ENCODE peak calls at places on chromosomes 11 and 22, in ten cellular contexts. Q, Z, C, J, Y, V, H, O, N and M are unnamed samples.

GRCh38 chr11:60768202-60768601 is 11.5 kb downstream of the MS4A15 start:
- DNase-seq in Y (no peak), N (no peak), J (no peak), O (no peak), Q (no peak), C (no peak), H (no peak), V (no peak), Z (no peak), M (no peak)

GRCh38 chr22:29690481-29690880 is 29.3 kb upstream of the CABP7 start:
- DNase-seq in Z (no peak), N (no peak), O (no peak), C (no peak), Y (no peak), Q (no peak), J (no peak), V (no peak), H (no peak), M (no peak)

GRCh38 chr22:37560682-37561208 is 465 bp downstream of the CDC42EP1 start:
- DNase-seq in Y (peak; percentile 64), N (peak; percentile 84), Z (no peak), J (no peak), C (peak; percentile 61), Q (peak; percentile 34), O (no peak), H (no peak), V (no peak), M (peak; percentile 46)

GRCh38 chr22:19480173-19480568 is 451 bp downstream of the CDC45 start:
- DNase-seq in H (no peak), J (no peak), Y (no peak), Z (no peak), Q (no peak), O (no peak), V (no peak), N (no peak), C (no peak), M (no peak)

GRCh38 chr22:30863161-30863833 is 105.3 kb downstream of the MORC2 start:
- DNase-seq in Y (no peak), Z (no peak), V (no peak), O (no peak), C (no peak), Q (peak; percentile 52), H (no peak), N (peak; percentile 30), J (no peak), M (no peak)

GRCh38 chr11:2944953-2945756 is 15.9 kb upstream of the PHLDA2 start:
- DNase-seq in O (no peak), Q (peak; percentile 88), Z (no peak), Y (peak; percentile 91), V (peak; percentile 60), C (peak; percentile 93), J (no peak), H (no peak), N (peak; percentile 97), M (no peak)

GRCh38 chr22:46596032-46596441 is 24.1 kb upstream of the GRAMD4 start:
- DNase-seq in Q (no peak), V (no peak), J (no peak), Z (no peak), Y (no peak), N (peak; percentile 71), H (no peak), C (no peak), O (no peak), M (no peak)

GRCh38 chr11:43975631-43976030 is 33.2 kb downstream of the C11orf96 start:
- DNase-seq in C (no peak), V (peak; percentile 25), Q (no peak), N (no peak), Z (no peak), O (no peak), H (no peak), J (no peak), Y (no peak), M (no peak)

GRCh38 chr11:106879029-106879428 is 139.2 kb downstream of the GUCY1A2 start:
- DNase-seq in N (no peak), H (no peak), Y (no peak), Q (no peak), O (no peak), J (no peak), Z (no peak), C (no peak), V (peak; percentile 32), M (no peak)

GRCh38 chr11:1341928-1342524 is 32.6 kb upstream of the TOLLIP start:
- DNase-seq in C (no peak), Q (no peak), Z (no peak), V (peak; percentile 9), J (peak; percentile 11), Y (peak; percentile 72), N (no peak), O (no peak), H (no peak), M (no peak)

GRCh38 chr22:48431536-48432315 is 1395.9 kb downstream of the BRD1 start:
- DNase-seq in H (no peak), J (no peak), Z (no peak), Q (no peak), O (no peak), Y (no peak), V (no peak), C (no peak), N (peak; percentile 55), M (no peak)

GRCh38 chr11:75261902-75262361 is 21.4 kb downstream of the TPBGL start:
- DNase-seq in Q (no peak), O (no peak), C (no peak), N (no peak), H (no peak), V (no peak), Y (no peak), J (no peak), Z (no peak), M (no peak)

GRCh38 chr22:37544955-37545702 is 15.2 kb upstream of the CDC42EP1 start:
- DNase-seq in Q (peak; percentile 91), Z (peak; percentile 77), J (no peak), Y (peak; percentile 79), N (no peak), V (peak; percentile 71), C (peak; percentile 58), O (peak; percentile 70), H (no peak), M (peak; percentile 56)

GRCh38 chr11:116062526-116063171 is 558.4 kb upstream of the CADM1 start:
- DNase-seq in N (no peak), H (no peak), Y (no peak), Q (no peak), O (peak; percentile 27), V (no peak), C (no peak), Z (peak; percentile 27), J (no peak), M (no peak)

GRCh38 chr22:22770280-22770871 is 117.2 kb upstream of the IGLL5 start:
- DNase-seq in Q (peak; percentile 78), N (no peak), C (peak; percentile 4), Z (peak; percentile 29), Y (peak; percentile 31), H (no peak), O (no peak), J (no peak), V (peak; percentile 22), M (peak; percentile 68)

GRCh38 chr11:70511345-70511744 is 113.0 kb downstream of the CTTN start:
- DNase-seq in O (no peak), H (no peak), Y (no peak), V (no peak), J (no peak), Q (peak; percentile 47), Z (no peak), C (no peak), N (no peak), M (no peak)
- TF ChIP-seq CTCF in O (no peak), H (no peak), Y (no peak), V (no peak), J (no peak), Q (peak; percentile 72), Z (no peak), C (peak; percentile 1), N (no peak), M (peak; percentile 41)

GRCh38 chr11:12150831-12151382 is 40.5 kb downstream of the MICAL2 start:
- DNase-seq in O (no peak), Q (no peak), H (no peak), Y (peak; percentile 53), N (no peak), J (no peak), V (peak; percentile 39), Z (no peak), C (peak; percentile 81), M (no peak)
- TF ChIP-seq CTCF in O (no peak), Q (no peak), H (no peak), Y (no peak), N (no peak), J (no peak), V (no peak), Z (no peak), C (no peak), M (no peak)

DNA sequence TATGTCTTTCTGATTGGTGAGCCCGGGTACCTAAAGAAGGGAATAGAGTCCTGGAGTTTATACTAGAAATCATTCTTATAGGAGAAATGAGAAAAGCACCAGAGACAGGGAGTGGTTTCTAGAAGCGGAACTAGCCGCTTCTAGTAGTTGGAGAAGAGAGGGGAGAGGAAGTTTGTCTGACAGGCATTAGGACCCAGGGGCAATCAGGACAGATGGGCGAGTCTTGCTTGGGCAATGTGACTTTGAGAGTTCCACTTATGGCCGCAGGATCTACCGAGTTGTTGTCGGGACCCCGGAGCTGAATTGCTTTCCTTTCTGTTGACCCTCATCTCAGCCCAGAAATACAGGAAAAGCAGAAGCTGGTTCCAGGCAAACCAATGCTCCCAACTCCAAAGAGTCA is 596.8 kb upstream of the CNTN5 start:
- DNase-seq in H (no peak), V (no peak), N (no peak), Y (no peak), O (no peak), J (no peak), Q (no peak), Z (no peak), C (no peak), M (no peak)
- TF ChIP-seq CTCF in H (no peak), V (no peak), N (no peak), Y (no peak), O (no peak), J (no peak), Q (no peak), Z (no peak), C (no peak), M (no peak)

GRCh38 chr11:96155627-96156378 is 187.2 kb downstream of the MAML2 start:
- DNase-seq in H (no peak), Y (peak; percentile 98), V (peak; percentile 94), Z (peak; percentile 66), Q (peak; percentile 51), J (peak; percentile 98), N (peak; percentile 83), O (peak; percentile 64), C (peak; percentile 98), M (no peak)
- TF ChIP-seq CTCF in H (no peak), Y (peak; percentile 41), V (no peak), Z (no peak), Q (peak; percentile 25), J (peak; percentile 51), N (no peak), O (peak; percentile 37), C (peak; percentile 37), M (no peak)

GRCh38 chr11:123601737-123602136 is 52.7 kb downstream of the SCN3B start:
- DNase-seq in C (no peak), J (no peak), H (no peak), N (no peak), Y (no peak), Z (no peak), Q (no peak), V (no peak), O (no peak), M (no peak)
- TF ChIP-seq CTCF in C (no peak), J (no peak), H (no peak), N (no peak), Y (no peak), Z (no peak), Q (no peak), V (no peak), O (no peak), M (no peak)

GRCh38 chr11:124442442-124442841 is 3.1 kb downstream of the OR8B8 start:
- DNase-seq in J (no peak), H (no peak), Y (peak; percentile 43), V (no peak), Q (no peak), C (no peak), Z (no peak), N (no peak), O (no peak), M (no peak)
- TF ChIP-seq CTCF in J (no peak), H (no peak), Y (peak; percentile 14), V (no peak), Q (peak; percentile 11), C (no peak), Z (no peak), N (no peak), O (no peak), M (no peak)